ENCODE peak calls at places on chromosomes 5 and 9, in seven cellular contexts. V, H, O, T, D, C and I are unnamed samples.

GRCh38 chr9:74760031-74760700 is 127.6 kb downstream of the TRPM6 start:
- DNase-seq in V (no peak), H (no peak), O (no peak), T (no peak), D (peak), C (no peak), I (no peak)

GRCh38 chr5:154510156-154510555 is 32.1 kb upstream of the HAND1 start:
- DNase-seq in V (no peak), H (no peak), O (no peak), T (no peak), D (no peak), C (no peak), I (no peak)

GRCh38 chr9:7042124-7042523 is 284.4 kb downstream of the KDM4C start:
- DNase-seq in V (no peak), H (no peak), O (no peak), T (no peak), D (no peak), C (no peak), I (no peak)

GRCh38 chr5:132799392-132799791 is 13.7 kb upstream of the SOWAHA start:
- DNase-seq in V (no peak), H (no peak), O (no peak), T (no peak), D (no peak), C (no peak), I (no peak)

GRCh38 chr9:106697390-106697789 is 165.6 kb upstream of the ZNF462 start:
- DNase-seq in V (no peak), H (no peak), O (no peak), T (no peak), D (no peak), C (no peak), I (no peak)

GRCh38 chr5:111163000-111163399 is 61.2 kb upstream of the CAMK4 start:
- DNase-seq in V (no peak), H (no peak), O (no peak), T (no peak), D (no peak), C (no peak), I (no peak)

GRCh38 chr5:35230043-35230611 is at the start of gene PRLR:
- DNase-seq in V (peak), H (no peak), O (no peak), T (peak), D (no peak), C (no peak), I (no peak)

GRCh38 chr5:73312146-73312871 is 136.3 kb downstream of the FOXD1 start:
- DNase-seq in V (no peak), H (no peak), O (peak), T (no peak), D (peak), C (no peak), I (no peak)

GRCh38 chr9:21326526-21327139 is 8.6 kb downstream of the KLHL9 start:
- DNase-seq in V (no peak), H (no peak), O (no peak), T (peak), D (no peak), C (peak), I (no peak)

GRCh38 chr9:14992516-14992915 is 82.3 kb upstream of the FREM1 start:
- DNase-seq in V (no peak), H (no peak), O (no peak), T (no peak), D (no peak), C (no peak), I (no peak)

GRCh38 chr9:134040831-134041648 is 15.8 kb downstream of the BRD3OS start:
- DNase-seq in V (no peak), H (no peak), O (no peak), T (no peak), D (no peak), C (no peak), I (no peak)

GRCh38 chr5:94505327-94506080 is 112.9 kb downstream of the KIAA0825 start:
- DNase-seq in V (no peak), H (no peak), O (no peak), T (no peak), D (no peak), C (no peak), I (no peak)

GRCh38 chr5:81213070-81213469 is 20.1 kb upstream of the CKMT2 start:
- DNase-seq in V (no peak), H (no peak), O (no peak), T (no peak), D (no peak), C (no peak), I (no peak)